ENCODE peak calls at places on chromosomes 11 and 22, in ten cellular contexts. One of them, this sample, is unnamed.

GRCh38 chr11:107849791-107850190 is 8.8 kb downstream of the SLC35F2 start:
- DNase-seq in A549: no peak
- DNase-seq in H1: no peak
- DNase-seq in ovary: no peak
- DNase-seq in stomach: no peak
- DNase-seq in sigmoid colon: no peak
- DNase-seq in GM12878: no peak
- DNase-seq in suprapubic skin: no peak
- DNase-seq in upper lobe of left lung: no peak
- DNase-seq in K562: no peak
- DNase-seq in this sample: no peak

GRCh38 chr11:77205467-77206263 is 77.6 kb downstream of the MYO7A start:
- DNase-seq in A549: no peak
- DNase-seq in H1: no peak
- DNase-seq in ovary: no peak
- DNase-seq in stomach: no peak
- DNase-seq in sigmoid colon: no peak
- DNase-seq in GM12878: no peak
- DNase-seq in suprapubic skin: peak
- DNase-seq in upper lobe of left lung: no peak
- DNase-seq in K562: no peak
- DNase-seq in this sample: no peak

GRCh38 chr11:57800444-57801184 is 39.0 kb downstream of the CTNND1 start:
- DNase-seq in A549: peak
- DNase-seq in H1: no peak
- DNase-seq in ovary: no peak
- DNase-seq in stomach: no peak
- DNase-seq in sigmoid colon: no peak
- DNase-seq in GM12878: peak
- DNase-seq in suprapubic skin: no peak
- DNase-seq in upper lobe of left lung: no peak
- DNase-seq in K562: peak
- DNase-seq in this sample: no peak

GRCh38 chr11:76159303-76159937 is 46.9 kb downstream of the WNT11 start:
- DNase-seq in A549: no peak
- DNase-seq in H1: no peak
- DNase-seq in ovary: no peak
- DNase-seq in stomach: no peak
- DNase-seq in sigmoid colon: no peak
- DNase-seq in GM12878: no peak
- DNase-seq in suprapubic skin: no peak
- DNase-seq in upper lobe of left lung: no peak
- DNase-seq in K562: no peak
- DNase-seq in this sample: no peak

GRCh38 chr22:22773979-22774738 is 113.5 kb upstream of the IGLL5 start:
- DNase-seq in A549: no peak
- DNase-seq in H1: no peak
- DNase-seq in ovary: no peak
- DNase-seq in stomach: no peak
- DNase-seq in sigmoid colon: no peak
- DNase-seq in GM12878: no peak
- DNase-seq in suprapubic skin: no peak
- DNase-seq in upper lobe of left lung: no peak
- DNase-seq in K562: peak
- DNase-seq in this sample: no peak

GRCh38 chr22:47850644-47851151 is 1088.2 kb downstream of the TBC1D22A start:
- DNase-seq in A549: no peak
- DNase-seq in H1: no peak
- DNase-seq in ovary: no peak
- DNase-seq in stomach: no peak
- DNase-seq in sigmoid colon: no peak
- DNase-seq in GM12878: no peak
- DNase-seq in suprapubic skin: no peak
- DNase-seq in upper lobe of left lung: no peak
- DNase-seq in K562: no peak
- DNase-seq in this sample: no peak

GRCh38 chr11:85967457-85967856 is 101.4 kb downstream of the PICALM start:
- DNase-seq in A549: no peak
- DNase-seq in H1: no peak
- DNase-seq in ovary: no peak
- DNase-seq in stomach: no peak
- DNase-seq in sigmoid colon: no peak
- DNase-seq in GM12878: no peak
- DNase-seq in suprapubic skin: no peak
- DNase-seq in upper lobe of left lung: no peak
- DNase-seq in K562: no peak
- DNase-seq in this sample: no peak

GRCh38 chr22:40216041-40216756 is 38.5 kb downstream of the TNRC6B start:
- DNase-seq in A549: no peak
- DNase-seq in H1: no peak
- DNase-seq in ovary: no peak
- DNase-seq in stomach: peak
- DNase-seq in sigmoid colon: no peak
- DNase-seq in GM12878: peak
- DNase-seq in suprapubic skin: peak
- DNase-seq in upper lobe of left lung: no peak
- DNase-seq in K562: no peak
- DNase-seq in this sample: no peak

GRCh38 chr11:20110908-20111669 is 49.2 kb downstream of the DBX1 start:
- DNase-seq in A549: peak
- DNase-seq in H1: no peak
- DNase-seq in ovary: peak
- DNase-seq in stomach: peak
- DNase-seq in sigmoid colon: no peak
- DNase-seq in GM12878: peak
- DNase-seq in suprapubic skin: no peak
- DNase-seq in upper lobe of left lung: peak
- DNase-seq in K562: peak
- DNase-seq in this sample: no peak

GRCh38 chr11:73645972-73646631 is at the start of gene PLEKHB1:
- DNase-seq in A549: no peak
- DNase-seq in H1: no peak
- DNase-seq in ovary: no peak
- DNase-seq in stomach: no peak
- DNase-seq in sigmoid colon: no peak
- DNase-seq in GM12878: no peak
- DNase-seq in suprapubic skin: no peak
- DNase-seq in upper lobe of left lung: no peak
- DNase-seq in K562: peak
- DNase-seq in this sample: no peak

GRCh38 chr11:14764213-14764898 is 120.8 kb downstream of the PDE3B start:
- DNase-seq in A549: no peak
- DNase-seq in H1: no peak
- DNase-seq in ovary: no peak
- DNase-seq in stomach: no peak
- DNase-seq in sigmoid colon: no peak
- DNase-seq in GM12878: no peak
- DNase-seq in suprapubic skin: no peak
- DNase-seq in upper lobe of left lung: no peak
- DNase-seq in K562: no peak
- DNase-seq in this sample: no peak

GRCh38 chr11:8811571-8811970 is 99.4 kb upstream of the AKIP1 start:
- DNase-seq in A549: no peak
- DNase-seq in H1: no peak
- DNase-seq in ovary: no peak
- DNase-seq in stomach: no peak
- DNase-seq in sigmoid colon: no peak
- DNase-seq in GM12878: no peak
- DNase-seq in suprapubic skin: no peak
- DNase-seq in upper lobe of left lung: no peak
- DNase-seq in K562: no peak
- DNase-seq in this sample: no peak

GRCh38 chr11:8809605-8810272 is 101.2 kb upstream of the AKIP1 start:
- DNase-seq in A549: no peak
- DNase-seq in H1: no peak
- DNase-seq in ovary: no peak
- DNase-seq in stomach: no peak
- DNase-seq in sigmoid colon: no peak
- DNase-seq in GM12878: no peak
- DNase-seq in suprapubic skin: no peak
- DNase-seq in upper lobe of left lung: no peak
- DNase-seq in K562: no peak
- DNase-seq in this sample: no peak

GRCh38 chr11:8812438-8812837 is 98.6 kb upstream of the AKIP1 start:
- DNase-seq in A549: peak
- DNase-seq in H1: no peak
- DNase-seq in ovary: peak
- DNase-seq in stomach: peak
- DNase-seq in sigmoid colon: peak
- DNase-seq in GM12878: no peak
- DNase-seq in suprapubic skin: peak
- DNase-seq in upper lobe of left lung: peak
- DNase-seq in K562: no peak
- DNase-seq in this sample: peak

GRCh38 chr11:8809185-8809584 is 101.8 kb upstream of the AKIP1 start:
- DNase-seq in A549: no peak
- DNase-seq in H1: no peak
- DNase-seq in ovary: no peak
- DNase-seq in stomach: no peak
- DNase-seq in sigmoid colon: no peak
- DNase-seq in GM12878: no peak
- DNase-seq in suprapubic skin: no peak
- DNase-seq in upper lobe of left lung: no peak
- DNase-seq in K562: no peak
- DNase-seq in this sample: no peak

DNA sequence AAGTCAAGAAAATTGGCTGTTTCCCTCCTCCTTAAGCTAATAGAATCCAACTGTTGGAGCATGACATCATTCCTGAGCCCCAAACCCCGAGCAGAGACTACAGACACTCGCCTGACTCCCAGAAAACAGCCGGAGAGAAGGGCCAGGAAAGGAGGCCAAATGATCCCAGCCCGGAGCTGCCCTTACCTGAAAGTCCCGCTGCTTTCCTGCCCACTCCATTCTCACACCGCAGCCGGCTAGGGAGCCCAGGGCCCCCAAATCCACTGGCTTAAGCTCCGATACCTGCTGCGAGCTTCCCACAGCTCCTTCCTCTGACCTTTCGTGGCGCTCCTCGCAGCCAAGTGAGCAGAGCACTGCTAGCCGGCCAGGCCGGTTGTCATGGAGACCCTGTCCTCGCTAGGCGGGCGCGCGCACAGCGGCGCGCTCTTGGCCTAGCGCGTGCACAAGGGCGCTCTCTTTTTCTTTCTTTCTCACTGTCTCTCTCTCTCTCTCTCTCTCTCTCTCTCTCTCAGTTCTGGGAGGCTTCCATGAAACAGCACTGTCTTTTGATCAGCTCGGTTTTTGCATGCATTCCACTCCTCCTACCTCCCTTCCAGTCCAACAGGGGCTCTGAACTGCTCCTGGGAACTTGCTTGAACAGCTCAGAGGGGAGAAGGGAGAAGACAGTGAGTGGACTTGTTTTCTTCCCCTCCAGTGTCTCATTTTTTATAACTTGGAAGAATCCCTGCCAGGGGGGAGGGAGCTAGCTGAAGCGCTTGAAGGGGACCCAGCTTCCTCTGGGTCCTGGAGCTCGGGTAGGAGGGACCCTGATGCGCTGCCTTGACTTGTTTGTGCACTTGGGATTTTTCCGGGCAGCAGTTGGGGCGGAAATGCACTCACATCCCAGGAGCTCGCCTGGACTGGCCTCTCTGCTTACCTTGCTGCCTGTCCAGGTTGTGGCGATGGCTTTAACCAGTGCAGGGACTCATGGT is 100.4 kb upstream of the AKIP1 start:
- DNase-seq in A549: no peak
- DNase-seq in H1: no peak
- DNase-seq in ovary: peak
- DNase-seq in stomach: peak
- DNase-seq in sigmoid colon: peak
- DNase-seq in GM12878: no peak
- DNase-seq in suprapubic skin: peak
- DNase-seq in upper lobe of left lung: peak
- DNase-seq in K562: peak
- DNase-seq in this sample: peak
- TF ChIP-seq POLR2A in A549: no peak
- TF ChIP-seq POLR2A in H1: peak
- TF ChIP-seq POLR2A in ovary: peak
- TF ChIP-seq POLR2A in stomach: no peak
- TF ChIP-seq POLR2A in sigmoid colon: peak
- TF ChIP-seq POLR2A in GM12878: no peak
- TF ChIP-seq POLR2A in suprapubic skin: no peak
- TF ChIP-seq POLR2A in upper lobe of left lung: no peak
- TF ChIP-seq POLR2A in K562: no peak
- TF ChIP-seq POLR2A in this sample: peak

GRCh38 chr11:69521461-69521860 is 40.0 kb downstream of the LINC01488 start:
- DNase-seq in A549: no peak
- DNase-seq in H1: peak
- DNase-seq in ovary: no peak
- DNase-seq in stomach: no peak
- DNase-seq in sigmoid colon: no peak
- DNase-seq in GM12878: no peak
- DNase-seq in suprapubic skin: no peak
- DNase-seq in upper lobe of left lung: no peak
- DNase-seq in K562: no peak
- DNase-seq in this sample: no peak
- TF ChIP-seq EP300 in A549: no peak
- TF ChIP-seq EP300 in H1: no peak
- TF ChIP-seq EP300 in ovary: no peak
- TF ChIP-seq EP300 in stomach: no peak
- TF ChIP-seq EP300 in sigmoid colon: no peak
- TF ChIP-seq EP300 in GM12878: no peak
- TF ChIP-seq EP300 in suprapubic skin: no peak
- TF ChIP-seq EP300 in upper lobe of left lung: no peak
- TF ChIP-seq EP300 in K562: no peak
- TF ChIP-seq EP300 in this sample: no peak

GRCh38 chr11:65594991-65595920 is at the start of gene KCNK7:
- DNase-seq in A549: no peak
- DNase-seq in H1: no peak
- DNase-seq in ovary: no peak
- DNase-seq in stomach: no peak
- DNase-seq in sigmoid colon: peak
- DNase-seq in GM12878: no peak
- DNase-seq in suprapubic skin: peak
- DNase-seq in upper lobe of left lung: no peak
- DNase-seq in K562: peak
- DNase-seq in this sample: no peak
- H3K4me3 ChIP-seq in A549: no peak
- H3K4me3 ChIP-seq in H1: no peak
- H3K4me3 ChIP-seq in ovary: no peak
- H3K4me3 ChIP-seq in stomach: no peak
- H3K4me3 ChIP-seq in sigmoid colon: no peak
- H3K4me3 ChIP-seq in GM12878: no peak
- H3K4me3 ChIP-seq in suprapubic skin: peak
- H3K4me3 ChIP-seq in upper lobe of left lung: no peak
- H3K4me3 ChIP-seq in K562: no peak
- H3K4me3 ChIP-seq in this sample: no peak

DNA sequence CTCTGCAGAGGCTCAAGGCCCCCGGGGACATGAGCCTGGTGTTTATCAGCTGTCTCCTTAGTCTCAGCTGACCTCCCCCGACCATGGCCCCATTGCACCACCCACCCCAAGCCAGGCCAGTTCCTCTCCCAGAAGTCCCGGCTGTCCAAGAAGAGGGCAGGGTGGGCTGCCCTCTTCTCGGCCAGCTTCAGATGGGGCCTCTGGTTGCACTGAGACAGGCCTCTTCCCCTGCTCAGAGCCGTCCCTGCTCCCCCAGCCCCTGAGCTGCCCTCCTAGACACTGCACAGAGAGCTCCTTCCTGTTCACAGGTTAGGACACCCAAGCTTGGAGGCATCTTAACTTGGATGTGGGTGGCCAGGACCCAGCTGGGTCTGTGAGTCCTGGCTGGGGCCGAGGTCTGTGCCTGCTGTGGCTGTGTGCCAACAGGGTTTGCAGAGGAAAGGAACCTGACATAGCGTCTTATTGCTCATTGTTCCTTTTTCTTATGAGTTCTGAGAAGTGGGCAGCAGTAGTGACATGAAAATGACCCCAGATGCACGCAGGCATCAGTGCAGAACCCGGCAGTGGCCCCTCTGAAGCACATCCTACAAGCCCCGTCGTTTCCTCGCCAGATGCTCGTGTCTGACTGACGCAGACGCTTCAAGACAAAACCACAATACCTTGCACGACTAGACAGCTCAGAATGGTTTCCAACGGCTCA is 5.5 kb downstream of the TRABD start:
- DNase-seq in A549: no peak
- DNase-seq in H1: no peak
- DNase-seq in ovary: no peak
- DNase-seq in stomach: peak
- DNase-seq in sigmoid colon: no peak
- DNase-seq in GM12878: peak
- DNase-seq in suprapubic skin: no peak
- DNase-seq in upper lobe of left lung: peak
- DNase-seq in K562: no peak
- DNase-seq in this sample: no peak
- TF ChIP-seq POLR2A in A549: no peak
- TF ChIP-seq POLR2A in H1: no peak
- TF ChIP-seq POLR2A in ovary: no peak
- TF ChIP-seq POLR2A in stomach: no peak
- TF ChIP-seq POLR2A in sigmoid colon: no peak
- TF ChIP-seq POLR2A in GM12878: peak
- TF ChIP-seq POLR2A in suprapubic skin: no peak
- TF ChIP-seq POLR2A in upper lobe of left lung: no peak
- TF ChIP-seq POLR2A in K562: no peak
- TF ChIP-seq POLR2A in this sample: no peak